ENCODE peak calls at places on chromosomes 6 and 20, in six cellular contexts. One of them, this sample, is unnamed. For H3K36me3 and H3K4me1, the result is how much of the 10 kb centered on the place peaks cover.

GRCh38 chr20:18401305-18401704 is 65.5 kb downstream of the DZANK1 start:
- DNase-seq in mesendoderm: no peak
- DNase-seq in esophagus muscularis mucosa: no peak
- DNase-seq in sigmoid colon: no peak
- DNase-seq in heart right ventricle: no peak
- DNase-seq in lower lobe of right lung: no peak
- DNase-seq in this sample: no peak

GRCh38 chr6:163343609-163344008 is 70.9 kb upstream of the QKI start:
- DNase-seq in esophagus muscularis mucosa: no peak
- DNase-seq in sigmoid colon: no peak
- DNase-seq in heart right ventricle: peak
- DNase-seq in lower lobe of right lung: no peak
- DNase-seq in mesendoderm: no peak
- DNase-seq in this sample: no peak

GRCh38 chr20:12219798-12220197 is 302.1 kb downstream of the BTBD3 start:
- DNase-seq in esophagus muscularis mucosa: peak
- DNase-seq in heart right ventricle: no peak
- DNase-seq in mesendoderm: no peak
- DNase-seq in lower lobe of right lung: no peak
- DNase-seq in sigmoid colon: no peak
- DNase-seq in this sample: no peak

GRCh38 chr6:170052991-170053821 is 237.7 kb downstream of the DLL1 start:
- DNase-seq in esophagus muscularis mucosa: no peak
- DNase-seq in lower lobe of right lung: peak
- DNase-seq in sigmoid colon: peak
- DNase-seq in heart right ventricle: no peak
- DNase-seq in mesendoderm: peak
- DNase-seq in this sample: peak

GRCh38 chr6:166955865-166956443 is 396 bp downstream of the RNASET2 start:
- DNase-seq in lower lobe of right lung: no peak
- DNase-seq in mesendoderm: no peak
- DNase-seq in sigmoid colon: no peak
- DNase-seq in heart right ventricle: no peak
- DNase-seq in esophagus muscularis mucosa: no peak
- DNase-seq in this sample: peak

GRCh38 chr6:6825153-6825847 is 236.8 kb downstream of the LY86 start:
- DNase-seq in esophagus muscularis mucosa: no peak
- DNase-seq in heart right ventricle: no peak
- DNase-seq in sigmoid colon: no peak
- DNase-seq in mesendoderm: peak
- DNase-seq in lower lobe of right lung: no peak
- DNase-seq in this sample: no peak

GRCh38 chr20:15902493-15902892 is 670.8 kb downstream of the KIF16B start:
- DNase-seq in esophagus muscularis mucosa: no peak
- DNase-seq in sigmoid colon: no peak
- DNase-seq in mesendoderm: peak
- DNase-seq in lower lobe of right lung: no peak
- DNase-seq in heart right ventricle: no peak
- DNase-seq in this sample: peak

GRCh38 chr6:42193491-42193894 is 1.3 kb downstream of the GUCA1B start:
- DNase-seq in esophagus muscularis mucosa: no peak
- DNase-seq in sigmoid colon: no peak
- DNase-seq in heart right ventricle: no peak
- DNase-seq in mesendoderm: peak
- DNase-seq in lower lobe of right lung: no peak
- DNase-seq in this sample: no peak

GRCh38 chr6:99802396-99803031 is 191.5 kb downstream of the MCHR2 start:
- DNase-seq in esophagus muscularis mucosa: peak
- DNase-seq in heart right ventricle: no peak
- DNase-seq in sigmoid colon: no peak
- DNase-seq in lower lobe of right lung: no peak
- DNase-seq in mesendoderm: peak
- DNase-seq in this sample: no peak

GRCh38 chr6:129345890-129346289 is 364.1 kb downstream of the ARHGAP18 start:
- DNase-seq in esophagus muscularis mucosa: no peak
- DNase-seq in heart right ventricle: no peak
- DNase-seq in lower lobe of right lung: no peak
- DNase-seq in sigmoid colon: no peak
- DNase-seq in mesendoderm: no peak
- DNase-seq in this sample: no peak

GRCh38 chr6:157022022-157022740 is 245.0 kb downstream of the ARID1B start:
- DNase-seq in mesendoderm: peak
- DNase-seq in lower lobe of right lung: peak
- DNase-seq in heart right ventricle: peak
- DNase-seq in sigmoid colon: peak
- DNase-seq in esophagus muscularis mucosa: peak
- DNase-seq in this sample: peak

GRCh38 chr6:134937426-134937825 is 12.5 kb downstream of the ALDH8A1 start:
- DNase-seq in esophagus muscularis mucosa: peak
- DNase-seq in heart right ventricle: no peak
- DNase-seq in lower lobe of right lung: no peak
- DNase-seq in mesendoderm: peak
- DNase-seq in sigmoid colon: no peak
- DNase-seq in this sample: no peak

GRCh38 chr20:20289331-20289730 is 78.6 kb upstream of the INSM1 start:
- DNase-seq in lower lobe of right lung: no peak
- DNase-seq in heart right ventricle: no peak
- DNase-seq in mesendoderm: no peak
- DNase-seq in esophagus muscularis mucosa: no peak
- DNase-seq in sigmoid colon: no peak
- DNase-seq in this sample: no peak

GRCh38 chr6:57040011-57040410 is 6.5 kb upstream of the KIAA1586 start:
- DNase-seq in mesendoderm: peak
- DNase-seq in heart right ventricle: no peak
- DNase-seq in sigmoid colon: no peak
- DNase-seq in lower lobe of right lung: no peak
- DNase-seq in esophagus muscularis mucosa: no peak
- DNase-seq in this sample: no peak

GRCh38 chr6:148329568-148330299 is 12.9 kb upstream of the SASH1 start:
- DNase-seq in sigmoid colon: no peak
- DNase-seq in lower lobe of right lung: no peak
- DNase-seq in heart right ventricle: no peak
- DNase-seq in esophagus muscularis mucosa: no peak
- DNase-seq in mesendoderm: no peak
- DNase-seq in this sample: no peak

GRCh38 chr6:92196320-92196719 is 1223.0 kb downstream of the EPHA7 start:
- DNase-seq in lower lobe of right lung: no peak
- DNase-seq in esophagus muscularis mucosa: no peak
- DNase-seq in sigmoid colon: no peak
- DNase-seq in mesendoderm: no peak
- DNase-seq in heart right ventricle: no peak
- DNase-seq in this sample: no peak

GRCh38 chr6:169955796-169956493 is 204.5 kb downstream of the ERMARD start:
- DNase-seq in esophagus muscularis mucosa: no peak
- DNase-seq in mesendoderm: no peak
- DNase-seq in heart right ventricle: no peak
- DNase-seq in lower lobe of right lung: no peak
- DNase-seq in sigmoid colon: peak
- DNase-seq in this sample: peak

GRCh38 chr6:14742680-14743079 is 503.2 kb upstream of the JARID2 start:
- DNase-seq in sigmoid colon: no peak
- DNase-seq in heart right ventricle: no peak
- DNase-seq in mesendoderm: no peak
- DNase-seq in esophagus muscularis mucosa: no peak
- DNase-seq in lower lobe of right lung: no peak
- DNase-seq in this sample: no peak

GRCh38 chr20:3818155-3819151 is 1.9 kb upstream of the AP5S1 start:
- DNase-seq in lower lobe of right lung: peak
- DNase-seq in heart right ventricle: no peak
- DNase-seq in esophagus muscularis mucosa: no peak
- DNase-seq in sigmoid colon: peak
- DNase-seq in mesendoderm: peak
- DNase-seq in this sample: peak

GRCh38 chr6:79984261-79984660 is 20.2 kb upstream of the TTK start:
- DNase-seq in esophagus muscularis mucosa: no peak
- DNase-seq in mesendoderm: peak
- DNase-seq in heart right ventricle: no peak
- DNase-seq in sigmoid colon: no peak
- DNase-seq in lower lobe of right lung: no peak
- DNase-seq in this sample: no peak

GRCh38 chr20:49276201-49276894 is 1.5 kb downstream of the ZNFX1 start:
- DNase-seq in esophagus muscularis mucosa: no peak
- DNase-seq in mesendoderm: peak
- DNase-seq in sigmoid colon: no peak
- DNase-seq in lower lobe of right lung: no peak
- DNase-seq in heart right ventricle: no peak
- DNase-seq in this sample: no peak

DNA sequence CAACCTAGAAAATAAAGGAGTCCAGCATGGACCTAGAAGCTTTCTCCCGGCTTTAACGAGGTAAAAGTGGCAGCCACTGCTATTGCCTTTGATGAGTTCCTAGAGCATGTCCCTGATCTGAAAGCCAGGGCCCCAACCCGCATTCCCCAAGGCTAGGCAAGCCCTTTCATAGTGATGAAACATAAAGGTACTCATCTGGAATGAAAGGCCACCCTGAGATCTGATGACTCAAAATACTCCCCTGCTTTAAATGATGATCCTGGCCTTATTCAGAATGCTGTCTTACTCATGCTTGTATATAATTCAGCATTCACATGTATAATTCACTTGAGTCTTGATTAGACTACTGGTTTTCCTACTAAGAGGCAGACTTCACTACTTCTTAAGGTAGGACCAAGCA is 21.3 kb downstream of the TTPAL start:
- DNase-seq in lower lobe of right lung: no peak
- DNase-seq in mesendoderm: no peak
- DNase-seq in esophagus muscularis mucosa: no peak
- DNase-seq in heart right ventricle: no peak
- DNase-seq in sigmoid colon: peak
- DNase-seq in this sample: no peak
- H3K36me3 ChIP-seq in lower lobe of right lung: half or more
- H3K36me3 ChIP-seq in mesendoderm: under half
- H3K36me3 ChIP-seq in esophagus muscularis mucosa: half or more
- H3K36me3 ChIP-seq in heart right ventricle: half or more
- H3K36me3 ChIP-seq in sigmoid colon: half or more
- H3K36me3 ChIP-seq in this sample: half or more

GRCh38 chr20:38805502-38805957 is at the start of gene PPP1R16B:
- DNase-seq in mesendoderm: peak
- DNase-seq in sigmoid colon: no peak
- DNase-seq in lower lobe of right lung: peak
- DNase-seq in esophagus muscularis mucosa: no peak
- DNase-seq in heart right ventricle: peak
- DNase-seq in this sample: peak

GRCh38 chr20:38805958-38806854 is 709 bp downstream of the PPP1R16B start:
- DNase-seq in heart right ventricle: peak
- DNase-seq in esophagus muscularis mucosa: no peak
- DNase-seq in lower lobe of right lung: peak
- DNase-seq in mesendoderm: peak
- DNase-seq in sigmoid colon: no peak
- DNase-seq in this sample: no peak

GRCh38 chr20:38806855-38807655 is 1.6 kb downstream of the PPP1R16B start:
- DNase-seq in lower lobe of right lung: no peak
- DNase-seq in mesendoderm: peak
- DNase-seq in sigmoid colon: no peak
- DNase-seq in esophagus muscularis mucosa: no peak
- DNase-seq in heart right ventricle: no peak
- DNase-seq in this sample: no peak

GRCh38 chr20:38804243-38804642 is 1.3 kb upstream of the PPP1R16B start:
- DNase-seq in lower lobe of right lung: no peak
- DNase-seq in mesendoderm: peak
- DNase-seq in esophagus muscularis mucosa: no peak
- DNase-seq in heart right ventricle: no peak
- DNase-seq in sigmoid colon: no peak
- DNase-seq in this sample: no peak

GRCh38 chr20:38804682-38805501 is 605 bp upstream of the PPP1R16B start:
- DNase-seq in heart right ventricle: peak
- DNase-seq in esophagus muscularis mucosa: no peak
- DNase-seq in mesendoderm: peak
- DNase-seq in lower lobe of right lung: peak
- DNase-seq in sigmoid colon: no peak
- DNase-seq in this sample: no peak
- H3K4me1 ChIP-seq in heart right ventricle: half or more
- H3K4me1 ChIP-seq in esophagus muscularis mucosa: under half
- H3K4me1 ChIP-seq in mesendoderm: under half
- H3K4me1 ChIP-seq in lower lobe of right lung: under half
- H3K4me1 ChIP-seq in sigmoid colon: under half
- H3K4me1 ChIP-seq in this sample: under half

DNA sequence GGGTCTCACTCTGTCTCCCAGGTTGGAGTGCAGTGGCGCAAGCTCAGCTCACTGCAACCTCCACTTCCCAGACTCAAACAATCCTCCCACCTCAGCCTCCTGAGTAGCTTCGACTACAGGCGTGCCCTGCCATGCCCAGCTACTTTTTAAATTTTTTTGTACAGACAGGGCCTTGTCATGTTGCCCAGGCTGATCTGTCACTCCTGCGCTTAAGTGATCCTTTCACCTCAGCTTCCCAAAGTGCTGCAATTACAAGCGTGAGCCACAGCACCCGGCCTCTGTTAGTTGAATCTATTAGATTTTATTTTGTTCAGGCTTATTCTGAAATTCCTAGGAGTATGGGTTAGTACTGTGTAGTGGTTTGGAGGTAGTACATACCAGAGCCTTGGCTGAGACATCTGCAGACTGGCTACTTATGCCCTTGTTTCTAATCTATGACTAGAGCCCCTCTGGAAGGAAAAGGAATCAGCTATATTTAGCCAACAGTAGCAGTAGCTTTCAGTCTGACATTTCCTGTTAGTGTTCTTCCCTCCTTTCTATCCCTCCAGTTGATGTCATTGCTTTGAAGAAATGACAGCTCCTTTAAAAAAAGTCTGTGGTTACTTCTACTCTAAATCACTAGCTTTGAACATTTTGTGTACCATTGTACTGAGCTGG is 74.4 kb downstream of the ITCH start:
- DNase-seq in mesendoderm: no peak
- DNase-seq in esophagus muscularis mucosa: no peak
- DNase-seq in lower lobe of right lung: no peak
- DNase-seq in heart right ventricle: no peak
- DNase-seq in sigmoid colon: no peak
- DNase-seq in this sample: no peak
- H3K36me3 ChIP-seq in mesendoderm: under half
- H3K36me3 ChIP-seq in esophagus muscularis mucosa: half or more
- H3K36me3 ChIP-seq in lower lobe of right lung: half or more
- H3K36me3 ChIP-seq in heart right ventricle: half or more
- H3K36me3 ChIP-seq in sigmoid colon: under half
- H3K36me3 ChIP-seq in this sample: half or more

DNA sequence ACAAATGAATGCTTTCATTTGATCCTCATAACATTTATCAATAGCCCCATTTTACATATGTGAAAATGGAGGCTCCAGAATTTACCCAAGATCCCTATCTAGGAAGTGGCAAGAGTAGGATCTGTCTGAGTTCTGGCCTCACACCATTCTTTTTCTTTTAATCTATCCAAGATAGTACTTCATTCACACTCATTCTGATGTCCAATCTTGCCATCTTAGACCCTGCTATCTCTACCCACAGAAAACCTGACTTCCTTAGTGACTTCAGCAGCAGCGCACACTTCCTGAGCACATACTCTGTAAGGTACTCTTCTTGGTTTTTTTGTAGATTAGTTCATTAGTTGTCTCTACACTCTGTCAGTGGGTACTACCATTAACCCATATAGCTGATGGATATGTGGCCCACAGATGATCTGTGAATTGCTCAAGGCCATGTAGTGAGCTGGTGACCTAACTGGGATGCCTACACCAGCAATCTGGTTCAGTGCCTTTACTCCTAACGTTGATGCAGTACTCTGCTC is 36.3 kb downstream of the COX4I2 start:
- DNase-seq in sigmoid colon: no peak
- DNase-seq in lower lobe of right lung: no peak
- DNase-seq in heart right ventricle: no peak
- DNase-seq in esophagus muscularis mucosa: no peak
- DNase-seq in mesendoderm: no peak
- DNase-seq in this sample: no peak
- H3K4me1 ChIP-seq in sigmoid colon: under half
- H3K4me1 ChIP-seq in lower lobe of right lung: half or more
- H3K4me1 ChIP-seq in heart right ventricle: half or more
- H3K4me1 ChIP-seq in esophagus muscularis mucosa: half or more
- H3K4me1 ChIP-seq in mesendoderm: under half
- H3K4me1 ChIP-seq in this sample: half or more